ENCODE peak calls at places on chromosomes 4 and X, in ten cellular contexts. F is fibroblast of the aortic adventitia; W is NCI-H345; E is lung microvascular endothelial cell; A is endodermal cell; M is GM12891; N is Karpas-422; Q is CD8-positive, alpha-beta memory T cell; Z is fibroblast of pulmonary artery; D is NCI-H1105 treated with DMSO at 0.1 percent for 48 hours. L is an unnamed sample.

GRCh38 chr4:182748283-182748682 is 168.9 kb downstream of the DCTD start:
- DNase-seq in Z (no peak), W (no peak), D (no peak), A (no peak), M (no peak), Q (no peak), F (no peak), E (no peak), N (no peak), L (no peak)

GRCh38 chr4:119656986-119657635 is 28.5 kb upstream of the PDE5A start:
- DNase-seq in D (no peak), F (peak), W (no peak), A (no peak), E (no peak), M (no peak), Q (no peak), N (no peak), Z (peak), L (no peak)

GRCh38 chrX:68428431-68428830 is 4.9 kb downstream of the OPHN1 start:
- DNase-seq in W (no peak), M (no peak), D (no peak), Z (peak), A (no peak), F (peak), E (no peak), N (no peak), Q (no peak), L (no peak)

GRCh38 chrX:102832661-102833060 is 104.4 kb upstream of the RAB40AL start:
- DNase-seq in E (no peak), Z (peak), D (no peak), M (no peak), Q (no peak), N (no peak), W (no peak), A (peak), F (peak), L (no peak)

GRCh38 chrX:11386001-11386523 is 92.8 kb downstream of the AMELX start:
- DNase-seq in Q (no peak), D (no peak), W (no peak), M (no peak), N (no peak), E (no peak), Z (peak), F (peak), A (no peak), L (no peak)

GRCh38 chrX:149461746-149462145 is 43.4 kb downstream of the IDS start:
- DNase-seq in D (no peak), A (no peak), Z (no peak), N (no peak), M (no peak), F (no peak), E (no peak), Q (no peak), W (no peak), L (no peak)

GRCh38 chr4:116016201-116016600 is 902.8 kb upstream of the NDST4 start:
- DNase-seq in N (no peak), M (no peak), D (no peak), W (no peak), A (no peak), Q (no peak), F (no peak), Z (no peak), E (no peak), L (no peak)

GRCh38 chr4:5043579-5043978 is 7.7 kb upstream of the STK32B start:
- DNase-seq in Z (no peak), E (no peak), F (no peak), N (no peak), Q (no peak), A (peak), W (no peak), D (no peak), M (no peak), L (no peak)

GRCh38 chr4:7425171-7425570 is 9.6 kb downstream of the PSAPL1 start:
- DNase-seq in N (no peak), F (no peak), W (no peak), E (no peak), M (no peak), D (no peak), Q (no peak), Z (no peak), A (no peak), L (no peak)

GRCh38 chrX:24260827-24261550 is 52.9 kb downstream of the SUPT20HL2 start:
- DNase-seq in E (peak), F (peak), W (no peak), D (no peak), M (no peak), Z (peak), Q (no peak), A (no peak), N (peak), L (no peak)

GRCh38 chr4:108072300-108072699 is 82.6 kb downstream of the HADH start:
- DNase-seq in N (no peak), Q (peak), D (peak), A (no peak), M (no peak), F (no peak), E (no peak), W (peak), Z (no peak), L (peak)

GRCh38 chr4:57607616-57608150 is 497.5 kb upstream of the IGFBP7 start:
- DNase-seq in E (no peak), N (no peak), A (peak), Z (no peak), Q (no peak), F (no peak), D (no peak), M (no peak), W (no peak), L (no peak)

GRCh38 chr4:169745291-169745690 is 12.5 kb downstream of the HPF1 start:
- DNase-seq in E (no peak), N (no peak), Q (no peak), W (no peak), Z (peak), F (peak), M (no peak), A (no peak), D (no peak), L (no peak)

GRCh38 chrX:65745427-65745826 is 78.0 kb downstream of the MSN start:
- DNase-seq in E (no peak), D (no peak), Q (no peak), N (no peak), A (no peak), M (no peak), F (no peak), Z (no peak), W (no peak), L (no peak)

GRCh38 chrX:107674480-107675364 is 46.4 kb downstream of the PRPS1 start:
- DNase-seq in Q (no peak), M (no peak), E (no peak), Z (peak), W (no peak), N (peak), D (no peak), F (peak), A (peak), L (peak)

GRCh38 chr4:56129431-56129861 is 180.7 kb downstream of the CEP135 start:
- DNase-seq in Z (peak), F (no peak), A (peak), M (no peak), D (no peak), E (peak), Q (no peak), N (peak), W (peak), L (no peak)

GRCh38 chrX:75781618-75782017 is 3.4 kb downstream of the MAGEE2 start:
- DNase-seq in M (no peak), D (peak), W (no peak), Z (no peak), Q (no peak), F (no peak), A (no peak), N (no peak), E (no peak), L (no peak)

GRCh38 chr4:156983366-156983765 is 11.8 kb upstream of the PDGFC start:
- DNase-seq in E (peak), F (peak), Q (no peak), N (no peak), A (no peak), D (no peak), W (no peak), M (no peak), Z (peak), L (no peak)

GRCh38 chr4:113958766-113959540 is 20.5 kb downstream of the ARSJ start:
- DNase-seq in F (peak), E (peak), Z (peak), A (no peak), W (no peak), Q (no peak), M (no peak), D (no peak), N (no peak), L (no peak)

GRCh38 chrX:119042996-119043395 is 29.8 kb upstream of the CT47C1 start:
- DNase-seq in F (no peak), Q (no peak), D (no peak), A (no peak), Z (no peak), M (no peak), W (no peak), N (no peak), E (no peak), L (no peak)

GRCh38 chrX:105221374-105221773 is 880 bp upstream of the TEX13A start:
- DNase-seq in A (no peak), M (no peak), D (no peak), Z (no peak), N (no peak), W (no peak), F (no peak), Q (no peak), E (no peak), L (no peak)

GRCh38 chr4:102761478-102761790 is 666 bp upstream of the MANBA start:
- DNase-seq in W (no peak), Z (peak), E (no peak), Q (no peak), M (peak), N (peak), D (no peak), A (no peak), F (no peak), L (no peak)

GRCh38 chrX:13597928-13598327 is 28.5 kb downstream of the EGFL6 start:
- DNase-seq in F (peak), A (no peak), D (no peak), Q (no peak), N (no peak), M (no peak), Z (peak), E (no peak), W (no peak), L (no peak)

GRCh38 chrX:9062621-9063020 is 28.7 kb upstream of the FAM9B start:
- DNase-seq in E (no peak), Q (no peak), N (no peak), M (no peak), D (no peak), W (no peak), F (no peak), Z (no peak), A (no peak), L (no peak)

GRCh38 chrX:74178536-74178935 is 125.4 kb upstream of the ZCCHC13 start:
- DNase-seq in N (no peak), Q (no peak), F (no peak), D (no peak), E (no peak), A (peak), W (no peak), M (no peak), Z (no peak), L (no peak)

GRCh38 chr4:609400-610050 is 15.8 kb upstream of the PDE6B start:
- DNase-seq in Z (no peak), M (no peak), E (no peak), A (peak), Q (no peak), D (no peak), W (no peak), N (no peak), F (no peak), L (no peak)

L was measured in stimulated activated naive CD4-positive, alpha-beta T cell.